ENCODE peak calls at places on chromosomes 12 and 14, in four cellular contexts. Z is Caco-2, W is PC-3, T is testis. I is an unnamed sample. For H3K4me1 and H3K36me3, the result is how much of the 10 kb centered on the place peaks cover.

GRCh38 chr12:127416796-127417195 is 850.2 kb upstream of the TMEM132C start:
- DNase-seq in W (peak), Z (no peak), T (no peak), I (no peak)

GRCh38 chr12:130813436-130813835 is 25.6 kb downstream of the STX2 start:
- DNase-seq in Z (no peak), W (no peak), T (no peak), I (no peak)

GRCh38 chr14:105588236-105588860 is 62.0 kb downstream of the TMEM121 start:
- DNase-seq in Z (no peak), W (no peak), T (no peak), I (no peak)

GRCh38 chr12:56231184-56231582 is 1.3 kb downstream of the SLC39A5 start:
- DNase-seq in T (no peak), Z (no peak), W (no peak), I (no peak)

GRCh38 chr14:62505045-62505444 is 540.2 kb downstream of the KCNH5 start:
- DNase-seq in T (no peak), W (no peak), Z (no peak), I (no peak)

GRCh38 chr14:54381821-54382220 is 15.0 kb upstream of the CDKN3 start:
- DNase-seq in W (no peak), T (no peak), Z (no peak), I (no peak)

GRCh38 chr14:100382106-100382455 is 58.9 kb downstream of the SLC25A47 start:
- DNase-seq in T (no peak), Z (no peak), W (no peak), I (no peak)

GRCh38 chr14:37406095-37406494 is 189.0 kb downstream of the FOXA1 start:
- DNase-seq in T (no peak), W (no peak), Z (no peak), I (no peak)

GRCh38 chr12:53795927-53796326 is 44.1 kb upstream of the CISTR start:
- DNase-seq in Z (no peak), T (no peak), W (no peak), I (no peak)

GRCh38 chr14:76056128-76056527 is 70.6 kb downstream of the IFT43 start:
- DNase-seq in Z (no peak), W (peak), T (no peak), I (no peak)

GRCh38 chr12:95312656-95313055 is 95.0 kb downstream of the VEZT start:
- DNase-seq in W (no peak), T (no peak), Z (no peak), I (no peak)

GRCh38 chr12:95319694-95320331 is 102.2 kb downstream of the VEZT start:
- DNase-seq in W (peak), Z (no peak), T (no peak), I (no peak)

GRCh38 chr12:95321516-95322246 is 104.1 kb downstream of the VEZT start:
- DNase-seq in T (no peak), W (no peak), Z (no peak), I (no peak)

GRCh38 chr12:95318071-95318545 is 100.5 kb downstream of the VEZT start:
- DNase-seq in Z (peak), W (peak), T (no peak), I (no peak)

DNA sequence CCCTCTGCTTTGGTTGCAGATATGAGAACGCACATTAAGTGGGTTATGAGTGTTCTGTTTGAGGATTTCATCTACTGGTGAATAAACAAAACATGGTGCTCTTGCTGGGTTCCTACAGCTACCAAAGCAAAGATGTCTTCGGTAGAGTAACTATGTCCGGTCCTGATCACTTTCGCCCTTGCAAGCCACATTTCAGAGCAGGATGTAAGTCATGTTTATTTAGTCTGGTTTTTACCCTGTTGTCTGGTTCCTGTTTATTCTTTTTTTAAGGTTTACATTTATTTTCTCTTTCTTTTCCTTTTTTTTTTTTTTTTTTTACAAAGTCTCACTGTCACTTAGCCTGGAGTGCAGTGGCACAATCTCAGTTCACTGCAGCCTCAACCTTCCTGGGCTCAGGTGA is 99.2 kb downstream of the VEZT start:
- DNase-seq in Z (no peak), W (no peak), T (no peak), I (no peak)
- H3K4me1 ChIP-seq in Z (half or more), W (under half), T (under half), I (under half)

GRCh38 chr14:31886161-31886835 is 190.8 kb upstream of the ARHGAP5 start:
- DNase-seq in T (no peak), W (no peak), Z (no peak), I (no peak)
- TF ChIP-seq CTCF in T (no peak), W (no peak), Z (no peak), I (no peak)

GRCh38 chr14:34099630-34100029 is 148.8 kb upstream of the EGLN3 start:
- DNase-seq in W (no peak), T (no peak), Z (no peak), I (no peak)
- H3K36me3 ChIP-seq in W (under half), T (under half), Z (under half), I (under half)

DNA sequence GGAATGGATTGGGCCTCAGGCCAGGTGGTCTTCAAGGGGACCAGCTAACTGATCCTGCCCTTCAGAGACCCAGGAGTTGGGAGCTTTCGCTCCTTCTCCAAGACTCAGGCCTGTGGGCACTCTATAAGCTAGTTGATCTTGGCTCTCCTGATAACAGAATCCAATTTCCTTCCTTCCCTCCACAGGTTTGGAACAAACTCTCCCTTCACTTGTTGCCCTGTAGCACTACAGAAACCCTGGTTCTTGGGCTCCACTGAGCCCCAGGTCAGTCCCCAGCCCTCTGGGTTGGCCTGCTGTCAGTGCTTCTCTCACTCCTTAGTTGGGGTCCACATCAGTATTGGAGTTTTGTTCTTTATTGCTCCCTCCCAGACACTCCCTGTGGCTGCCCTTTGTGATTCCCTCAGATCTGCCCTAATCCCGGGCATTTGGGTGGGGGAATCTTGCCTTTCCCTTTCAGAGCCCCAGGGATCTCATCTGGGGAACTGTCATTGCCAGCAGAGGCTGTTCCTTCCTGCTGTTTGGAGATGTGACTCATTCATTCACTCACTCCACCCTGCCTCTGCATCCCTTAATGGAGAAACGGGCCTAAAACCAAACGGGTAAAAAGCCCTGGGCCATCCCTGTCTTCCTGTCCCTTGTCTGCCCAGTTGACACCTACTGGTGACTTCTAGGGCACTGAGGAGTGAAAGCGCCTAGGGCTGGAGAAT is 4.4 kb upstream of the GPD1 start:
- DNase-seq in T (no peak), Z (no peak), W (peak), I (no peak)
- H3K4me1 ChIP-seq in T (under half), Z (under half), W (under half), I (under half)

GRCh38 chr14:64772394-64772950 is 68.2 kb downstream of the PLEKHG3 start:
- DNase-seq in Z (no peak), W (no peak), T (no peak), I (no peak)
- TF ChIP-seq CTCF in Z (peak), W (peak), T (no peak), I (no peak)

I was measured in gastrocnemius medialis.